ENCODE peak calls at places on chromosome 10, in five cellular contexts. D is GM12878, A is foreskin fibroblast, N is left ventricle myocardium inferior, Q is astrocyte of the spinal cord. C is an unnamed sample.
A peak's percentile ranks its signal among the peaks of the same experiment; 100 is the strongest.

GRCh38 chr10:33143160-33143728 is 185.2 kb upstream of the ITGB1 start:
- DNase-seq in Q (peak; percentile 81), A (peak; percentile 92), N (no peak), D (no peak), C (peak; percentile 61)

GRCh38 chr10:89369142-89370105 is 8.4 kb upstream of the IFIT1B start:
- DNase-seq in D (no peak), N (no peak), A (peak; percentile 74), Q (peak; percentile 68), C (peak; percentile 66)

GRCh38 chr10:76334306-76334705 is 902.9 kb downstream of the LRMDA start:
- DNase-seq in D (no peak), N (no peak), Q (no peak), A (no peak), C (no peak)

GRCh38 chr10:26334932-26335573 is 103.1 kb upstream of the APBB1IP start:
- DNase-seq in Q (peak; percentile 55), N (peak; percentile 20), D (peak; percentile 73), A (peak; percentile 47), C (peak; percentile 78)

GRCh38 chr10:122702271-122702670 is 2.6 kb upstream of the C10orf120 start:
- DNase-seq in D (no peak), A (no peak), N (no peak), Q (no peak), C (no peak)

GRCh38 chr10:3091346-3091787 is 24.0 kb downstream of the PFKP start:
- DNase-seq in A (peak; percentile 85), Q (peak; percentile 91), N (no peak), D (no peak), C (peak; percentile 58)

GRCh38 chr10:78605800-78606350 is 462.9 kb upstream of the ZMIZ1 start:
- DNase-seq in D (no peak), A (no peak), N (no peak), Q (no peak), C (peak; percentile 33)

GRCh38 chr10:26448706-26449435 is 10.7 kb downstream of the APBB1IP start:
- DNase-seq in A (no peak), D (peak; percentile 84), N (no peak), Q (no peak), C (no peak)

GRCh38 chr10:5234106-5234877 is 37.7 kb downstream of the AKR1C4 start:
- DNase-seq in N (no peak), D (no peak), A (peak; percentile 67), Q (no peak), C (no peak)

GRCh38 chr10:71213761-71214440 is 1.5 kb downstream of the UNC5B start:
- DNase-seq in D (no peak), Q (peak; percentile 56), A (peak; percentile 81), N (no peak), C (peak; percentile 80)

GRCh38 chr10:44589181-44589884 is 204.4 kb upstream of the CXCL12 start:
- DNase-seq in Q (no peak), D (no peak), A (no peak), N (no peak), C (no peak)

GRCh38 chr10:33233191-33233590 is 101.3 kb downstream of the NRP1 start:
- DNase-seq in A (no peak), Q (no peak), N (no peak), D (no peak), C (no peak)

GRCh38 chr10:71713135-71714040 is 6.2 kb downstream of the C10orf105 start:
- DNase-seq in N (peak; percentile 87), A (peak; percentile 97), D (no peak), Q (peak; percentile 43), C (peak; percentile 74)

GRCh38 chr10:44993226-44993921 is 7.3 kb upstream of the ZNF22 start:
- DNase-seq in N (no peak), D (no peak), A (no peak), Q (no peak), C (no peak)

GRCh38 chr10:70191161-70191770 is 21.0 kb upstream of the SAR1A start:
- DNase-seq in Q (peak; percentile 18), D (no peak), N (no peak), A (peak; percentile 28), C (peak; percentile 16)

GRCh38 chr10:76336213-76336963 is 905.0 kb downstream of the LRMDA start:
- DNase-seq in A (peak; percentile 64), Q (peak; percentile 32), N (no peak), D (no peak), C (no peak)

GRCh38 chr10:124516998-124517397 is 55.4 kb downstream of the LHPP start:
- DNase-seq in Q (no peak), N (no peak), A (no peak), D (no peak), C (no peak)

C was measured in astrocyte of the hippocampus.